ENCODE peak calls at places on chromosomes 5 and 9, in seven cellular contexts. One of them, this sample, is unnamed.

GRCh38 chr9:127586537-127586936 is 25.5 kb upstream of the STXBP1 start:
- DNase-seq in activated CD4-positive, alpha-beta T cell treated with anti-CD3 and anti-CD28 coated beads for 24 hours: no peak
- DNase-seq in T follicular helper cell: peak; percentile 40
- DNase-seq in colonic mucosa: peak; percentile 89
- DNase-seq in T-helper 1 cell: peak; percentile 23
- DNase-seq in Caki2: peak; percentile 65
- DNase-seq in AG20443: peak; percentile 84
- DNase-seq in this sample: peak; percentile 80

GRCh38 chr9:131096490-131097258 is at the start of gene AIF1L:
- DNase-seq in activated CD4-positive, alpha-beta T cell treated with anti-CD3 and anti-CD28 coated beads for 24 hours: peak; percentile 10
- DNase-seq in T follicular helper cell: no peak
- DNase-seq in colonic mucosa: peak; percentile 38
- DNase-seq in T-helper 1 cell: no peak
- DNase-seq in Caki2: peak; percentile 45
- DNase-seq in AG20443: peak; percentile 66
- DNase-seq in this sample: no peak

GRCh38 chr5:135651156-135651555 is 72.4 kb upstream of the CXCL14 start:
- DNase-seq in activated CD4-positive, alpha-beta T cell treated with anti-CD3 and anti-CD28 coated beads for 24 hours: no peak
- DNase-seq in T follicular helper cell: no peak
- DNase-seq in colonic mucosa: no peak
- DNase-seq in T-helper 1 cell: no peak
- DNase-seq in Caki2: peak; percentile 60
- DNase-seq in AG20443: no peak
- DNase-seq in this sample: no peak

GRCh38 chr5:78077369-78078068 is 217.0 kb downstream of the AP3B1 start:
- DNase-seq in activated CD4-positive, alpha-beta T cell treated with anti-CD3 and anti-CD28 coated beads for 24 hours: no peak
- DNase-seq in T follicular helper cell: no peak
- DNase-seq in colonic mucosa: no peak
- DNase-seq in T-helper 1 cell: no peak
- DNase-seq in Caki2: peak; percentile 20
- DNase-seq in AG20443: no peak
- DNase-seq in this sample: no peak

GRCh38 chr5:54278031-54278830 is 32.1 kb downstream of the ARL15 start:
- DNase-seq in activated CD4-positive, alpha-beta T cell treated with anti-CD3 and anti-CD28 coated beads for 24 hours: no peak
- DNase-seq in T follicular helper cell: no peak
- DNase-seq in colonic mucosa: no peak
- DNase-seq in T-helper 1 cell: no peak
- DNase-seq in Caki2: no peak
- DNase-seq in AG20443: no peak
- DNase-seq in this sample: no peak

GRCh38 chr5:168776023-168776422 is 196.9 kb upstream of the PANK3 start:
- DNase-seq in activated CD4-positive, alpha-beta T cell treated with anti-CD3 and anti-CD28 coated beads for 24 hours: no peak
- DNase-seq in T follicular helper cell: no peak
- DNase-seq in colonic mucosa: no peak
- DNase-seq in T-helper 1 cell: no peak
- DNase-seq in Caki2: no peak
- DNase-seq in AG20443: no peak
- DNase-seq in this sample: no peak

GRCh38 chr9:97563458-97564135 is 62.1 kb downstream of the TMOD1 start:
- DNase-seq in activated CD4-positive, alpha-beta T cell treated with anti-CD3 and anti-CD28 coated beads for 24 hours: no peak
- DNase-seq in T follicular helper cell: no peak
- DNase-seq in colonic mucosa: peak; percentile 16
- DNase-seq in T-helper 1 cell: no peak
- DNase-seq in Caki2: no peak
- DNase-seq in AG20443: no peak
- DNase-seq in this sample: no peak

GRCh38 chr9:135605238-135605781 is 34.0 kb downstream of the GLT6D1 start:
- DNase-seq in activated CD4-positive, alpha-beta T cell treated with anti-CD3 and anti-CD28 coated beads for 24 hours: no peak
- DNase-seq in T follicular helper cell: no peak
- DNase-seq in colonic mucosa: peak; percentile 12
- DNase-seq in T-helper 1 cell: no peak
- DNase-seq in Caki2: no peak
- DNase-seq in AG20443: no peak
- DNase-seq in this sample: peak; percentile 8

GRCh38 chr5:149581931-149582768 is 852 bp downstream of the ARHGEF37 start:
- DNase-seq in activated CD4-positive, alpha-beta T cell treated with anti-CD3 and anti-CD28 coated beads for 24 hours: no peak
- DNase-seq in T follicular helper cell: no peak
- DNase-seq in colonic mucosa: peak; percentile 68
- DNase-seq in T-helper 1 cell: no peak
- DNase-seq in Caki2: peak; percentile 33
- DNase-seq in AG20443: no peak
- DNase-seq in this sample: no peak

GRCh38 chr5:1140188-1140817 is 28.4 kb upstream of the SLC12A7 start:
- DNase-seq in activated CD4-positive, alpha-beta T cell treated with anti-CD3 and anti-CD28 coated beads for 24 hours: peak; percentile 75
- DNase-seq in T follicular helper cell: peak; percentile 67
- DNase-seq in colonic mucosa: peak; percentile 91
- DNase-seq in T-helper 1 cell: peak; percentile 52
- DNase-seq in Caki2: peak; percentile 64
- DNase-seq in AG20443: peak; percentile 71
- DNase-seq in this sample: no peak

This sample was measured in anterior cingulate cortex.